ENCODE peak calls at places on chromosomes 6 and 20, in nine cellular contexts. One of them, this sample, is unnamed.

GRCh38 chr6:125301435-125302391 is at the start of gene HDDC2:
- DNase-seq in pons: peak
- DNase-seq in GM04504: peak
- DNase-seq in OCI-LY7: peak
- DNase-seq in COLO829: no peak
- DNase-seq in RWPE1: peak
- DNase-seq in A549: peak
- DNase-seq in T47D: peak
- DNase-seq in GM12891: peak
- DNase-seq in this sample: peak

GRCh38 chr6:146910611-146911010 is 293.6 kb upstream of the STXBP5 start:
- DNase-seq in pons: no peak
- DNase-seq in GM04504: no peak
- DNase-seq in OCI-LY7: no peak
- DNase-seq in COLO829: no peak
- DNase-seq in RWPE1: no peak
- DNase-seq in A549: no peak
- DNase-seq in T47D: no peak
- DNase-seq in GM12891: no peak
- DNase-seq in this sample: no peak

GRCh38 chr6:36938536-36938935 is 16.0 kb upstream of the PI16 start:
- DNase-seq in pons: no peak
- DNase-seq in GM04504: no peak
- DNase-seq in OCI-LY7: no peak
- DNase-seq in COLO829: no peak
- DNase-seq in RWPE1: peak
- DNase-seq in A549: no peak
- DNase-seq in T47D: no peak
- DNase-seq in GM12891: no peak
- DNase-seq in this sample: no peak

GRCh38 chr6:139243531-139243930 is 48.3 kb downstream of the TXLNB start:
- DNase-seq in pons: no peak
- DNase-seq in GM04504: no peak
- DNase-seq in OCI-LY7: no peak
- DNase-seq in COLO829: no peak
- DNase-seq in RWPE1: no peak
- DNase-seq in A549: no peak
- DNase-seq in T47D: no peak
- DNase-seq in GM12891: no peak
- DNase-seq in this sample: no peak

GRCh38 chr6:148968636-148969270 is 221.9 kb downstream of the UST start:
- DNase-seq in pons: no peak
- DNase-seq in GM04504: no peak
- DNase-seq in OCI-LY7: no peak
- DNase-seq in COLO829: no peak
- DNase-seq in RWPE1: no peak
- DNase-seq in A549: no peak
- DNase-seq in T47D: no peak
- DNase-seq in GM12891: no peak
- DNase-seq in this sample: no peak

GRCh38 chr6:28368522-28368921 is 18.8 kb downstream of the ZKSCAN3 start:
- DNase-seq in pons: no peak
- DNase-seq in GM04504: no peak
- DNase-seq in OCI-LY7: no peak
- DNase-seq in COLO829: no peak
- DNase-seq in RWPE1: no peak
- DNase-seq in A549: no peak
- DNase-seq in T47D: no peak
- DNase-seq in GM12891: peak
- DNase-seq in this sample: no peak

GRCh38 chr6:130421567-130421966 is 55.8 kb downstream of the TMEM200A start:
- DNase-seq in pons: no peak
- DNase-seq in GM04504: peak
- DNase-seq in OCI-LY7: no peak
- DNase-seq in COLO829: no peak
- DNase-seq in RWPE1: no peak
- DNase-seq in A549: no peak
- DNase-seq in T47D: no peak
- DNase-seq in GM12891: no peak
- DNase-seq in this sample: no peak

GRCh38 chr6:113181164-113181563 is 676.0 kb upstream of the MARCKS start:
- DNase-seq in pons: peak
- DNase-seq in GM04504: no peak
- DNase-seq in OCI-LY7: no peak
- DNase-seq in COLO829: no peak
- DNase-seq in RWPE1: no peak
- DNase-seq in A549: no peak
- DNase-seq in T47D: no peak
- DNase-seq in GM12891: no peak
- DNase-seq in this sample: no peak

GRCh38 chr6:149934249-149935156 is 7.3 kb upstream of the ULBP2 start:
- DNase-seq in pons: peak
- DNase-seq in GM04504: no peak
- DNase-seq in OCI-LY7: peak
- DNase-seq in COLO829: peak
- DNase-seq in RWPE1: no peak
- DNase-seq in A549: peak
- DNase-seq in T47D: peak
- DNase-seq in GM12891: no peak
- DNase-seq in this sample: peak

GRCh38 chr6:33860706-33861474 is 57.1 kb upstream of the MLN start:
- DNase-seq in pons: no peak
- DNase-seq in GM04504: peak
- DNase-seq in OCI-LY7: peak
- DNase-seq in COLO829: no peak
- DNase-seq in RWPE1: no peak
- DNase-seq in A549: no peak
- DNase-seq in T47D: peak
- DNase-seq in GM12891: no peak
- DNase-seq in this sample: peak

GRCh38 chr20:45229264-45230056 is 8.3 kb downstream of the SEMG2 start:
- DNase-seq in pons: no peak
- DNase-seq in GM04504: no peak
- DNase-seq in OCI-LY7: peak
- DNase-seq in COLO829: no peak
- DNase-seq in RWPE1: peak
- DNase-seq in A549: no peak
- DNase-seq in T47D: peak
- DNase-seq in GM12891: peak
- DNase-seq in this sample: no peak

GRCh38 chr6:108946695-108947094 is 98.5 kb downstream of the ARMC2 start:
- DNase-seq in pons: no peak
- DNase-seq in GM04504: no peak
- DNase-seq in OCI-LY7: no peak
- DNase-seq in COLO829: no peak
- DNase-seq in RWPE1: no peak
- DNase-seq in A549: no peak
- DNase-seq in T47D: no peak
- DNase-seq in GM12891: no peak
- DNase-seq in this sample: no peak

GRCh38 chr6:45026003-45026516 is 302.1 kb upstream of the RUNX2 start:
- DNase-seq in pons: no peak
- DNase-seq in GM04504: no peak
- DNase-seq in OCI-LY7: no peak
- DNase-seq in COLO829: no peak
- DNase-seq in RWPE1: no peak
- DNase-seq in A549: no peak
- DNase-seq in T47D: no peak
- DNase-seq in GM12891: no peak
- DNase-seq in this sample: no peak

GRCh38 chr20:46652699-46653098 is 1.4 kb upstream of the SLC13A3 start:
- DNase-seq in pons: no peak
- DNase-seq in GM04504: no peak
- DNase-seq in OCI-LY7: no peak
- DNase-seq in COLO829: no peak
- DNase-seq in RWPE1: no peak
- DNase-seq in A549: no peak
- DNase-seq in T47D: no peak
- DNase-seq in GM12891: no peak
- DNase-seq in this sample: no peak

GRCh38 chr6:137928286-137928685 is 61.2 kb downstream of the TNFAIP3 start:
- DNase-seq in pons: peak
- DNase-seq in GM04504: no peak
- DNase-seq in OCI-LY7: peak
- DNase-seq in COLO829: no peak
- DNase-seq in RWPE1: no peak
- DNase-seq in A549: no peak
- DNase-seq in T47D: no peak
- DNase-seq in GM12891: no peak
- DNase-seq in this sample: no peak

GRCh38 chr6:21731411-21732031 is 138.0 kb downstream of the SOX4 start:
- DNase-seq in pons: no peak
- DNase-seq in GM04504: no peak
- DNase-seq in OCI-LY7: no peak
- DNase-seq in COLO829: no peak
- DNase-seq in RWPE1: peak
- DNase-seq in A549: peak
- DNase-seq in T47D: peak
- DNase-seq in GM12891: no peak
- DNase-seq in this sample: no peak